ENCODE peak calls at places on chromosomes 16 and 17, in ten cellular contexts. V, W, P, I, J, L, U, E, Y and A are unnamed samples.

GRCh38 chr16:16001856-16002255 is 52.4 kb downstream of the ABCC1 start:
- DNase-seq in V (no peak), W (no peak), P (no peak), I (no peak), J (no peak), L (no peak), U (no peak), E (no peak), Y (no peak), A (no peak)

GRCh38 chr16:48291754-48292153 is 44.4 kb upstream of the ABCC11 start:
- DNase-seq in V (no peak), W (no peak), P (no peak), I (no peak), J (no peak), L (no peak), U (no peak), E (no peak), Y (no peak), A (no peak)

GRCh38 chr16:87288753-87289362 is 28.3 kb downstream of the C16orf95 start:
- DNase-seq in V (peak), W (no peak), P (no peak), I (no peak), J (no peak), L (no peak), U (no peak), E (no peak), Y (no peak), A (no peak)

GRCh38 chr17:40516581-40517285 is 15.3 kb upstream of the TNS4 start:
- DNase-seq in V (peak), W (peak), P (peak), I (no peak), J (peak), L (no peak), U (peak), E (no peak), Y (peak), A (peak)

GRCh38 chr17:32485261-32485955 is 1.4 kb upstream of the CDK5R1 start:
- DNase-seq in V (no peak), W (no peak), P (no peak), I (no peak), J (no peak), L (no peak), U (no peak), E (no peak), Y (no peak), A (no peak)

GRCh38 chr17:57563968-57564367 is 181.1 kb downstream of the CCDC182 start:
- DNase-seq in V (no peak), W (no peak), P (no peak), I (no peak), J (no peak), L (no peak), U (no peak), E (peak), Y (no peak), A (no peak)

GRCh38 chr17:41452276-41452675 is 11.5 kb upstream of the KRT38 start:
- DNase-seq in V (no peak), W (no peak), P (no peak), I (no peak), J (no peak), L (no peak), U (no peak), E (no peak), Y (no peak), A (no peak)

GRCh38 chr17:28406478-28406824 is 439 bp upstream of the SLC46A1 start:
- DNase-seq in V (peak), W (no peak), P (no peak), I (peak), J (no peak), L (peak), U (no peak), E (no peak), Y (no peak), A (no peak)

GRCh38 chr17:9050801-9051401 is 29.6 kb downstream of the NTN1 start:
- DNase-seq in V (no peak), W (peak), P (no peak), I (no peak), J (no peak), L (peak), U (no peak), E (no peak), Y (no peak), A (no peak)

GRCh38 chr16:68752602-68753001 is 15.5 kb downstream of the CDH1 start:
- DNase-seq in V (no peak), W (no peak), P (no peak), I (no peak), J (no peak), L (no peak), U (no peak), E (no peak), Y (no peak), A (no peak)

GRCh38 chr17:74125160-74125559 is 78.3 kb upstream of the RPL38 start:
- DNase-seq in V (no peak), W (no peak), P (no peak), I (peak), J (no peak), L (no peak), U (no peak), E (no peak), Y (no peak), A (no peak)

GRCh38 chr17:78224226-78225087 is 7.0 kb upstream of the TMEM235 start:
- DNase-seq in V (no peak), W (no peak), P (no peak), I (no peak), J (no peak), L (no peak), U (no peak), E (peak), Y (no peak), A (no peak)

GRCh38 chr16:68642436-68643064 is 2.6 kb upstream of the CDH3 start:
- DNase-seq in V (no peak), W (no peak), P (no peak), I (peak), J (no peak), L (peak), U (no peak), E (peak), Y (no peak), A (no peak)